ENCODE peak calls at places on chromosome 14, in ten cellular contexts. Y is heart left ventricle; M is neural progenitor cell; B is left lung; G is pancreas; S is lung; K is endodermal cell; J is naive thymus-derived CD4-positive, alpha-beta T cell; W is heart right ventricle; O is CD4-positive, alpha-beta T cell. L is an unnamed sample. For H3K9me3, the result is how much of the 10 kb centered on the place peaks cover.

GRCh38 chr14:91038439-91038838 is 22.0 kb downstream of the RPS6KA5 start:
- DNase-seq in G (no peak), J (no peak), O (no peak), S (no peak), M (no peak), B (no peak), W (no peak), Y (no peak), K (no peak), L (no peak)

GRCh38 chr14:94593749-94594431 is 12.7 kb downstream of the SERPINA5 start:
- DNase-seq in O (no peak), G (no peak), Y (no peak), B (no peak), M (no peak), W (no peak), K (no peak), J (no peak), S (no peak), L (no peak)

GRCh38 chr14:39015360-39015961 is 87.6 kb downstream of the SEC23A start:
- DNase-seq in J (no peak), O (no peak), M (peak), K (no peak), Y (no peak), G (no peak), W (peak), S (no peak), B (no peak), L (no peak)

GRCh38 chr14:52015411-52016030 is 26.2 kb downstream of the RTRAF start:
- DNase-seq in W (peak), S (no peak), O (no peak), M (peak), G (no peak), J (no peak), Y (no peak), K (peak), B (no peak), L (no peak)

GRCh38 chr14:104246401-104247335 is 108.3 kb downstream of the KIF26A start:
- DNase-seq in M (no peak), O (no peak), S (no peak), G (no peak), Y (no peak), J (no peak), W (no peak), B (no peak), K (no peak), L (peak)

GRCh38 chr14:95315579-95315978 is 4.1 kb downstream of the CLMN start:
- DNase-seq in S (no peak), J (no peak), M (no peak), K (no peak), B (no peak), O (no peak), G (no peak), W (no peak), Y (no peak), L (no peak)

GRCh38 chr14:67187210-67187609 is 2.0 kb upstream of the GARIN2 start:
- DNase-seq in Y (no peak), W (no peak), K (no peak), G (no peak), O (no peak), S (no peak), M (no peak), B (no peak), J (no peak), L (no peak)

GRCh38 chr14:95495538-95496025 is 20.9 kb downstream of the SYNE3 start:
- DNase-seq in Y (no peak), W (no peak), B (no peak), K (no peak), S (no peak), O (no peak), G (no peak), M (no peak), J (no peak), L (no peak)

GRCh38 chr14:78697341-78697740 is 527.2 kb downstream of the NRXN3 start:
- DNase-seq in Y (no peak), J (no peak), O (no peak), W (no peak), G (no peak), B (no peak), K (no peak), M (peak), S (no peak), L (no peak)

GRCh38 chr14:82766128-82766527 is 1232.5 kb upstream of the SEL1L start:
- DNase-seq in S (no peak), K (no peak), O (no peak), J (no peak), M (no peak), W (no peak), B (no peak), Y (no peak), G (no peak), L (no peak)

GRCh38 chr14:75317148-75317547 is 38.5 kb downstream of the FOS start:
- DNase-seq in Y (no peak), S (no peak), W (no peak), J (no peak), G (no peak), M (no peak), B (no peak), K (no peak), O (no peak), L (no peak)

GRCh38 chr14:69569859-69570258 is 4.8 kb downstream of the CCDC177 start:
- DNase-seq in M (no peak), Y (no peak), B (no peak), S (no peak), J (no peak), O (no peak), G (no peak), W (no peak), K (no peak), L (no peak)

GRCh38 chr14:100605706-100606686 is 18.8 kb upstream of the BEGAIN start:
- DNase-seq in O (no peak), G (no peak), W (no peak), B (peak), J (no peak), K (peak), M (peak), S (no peak), Y (no peak), L (peak)

GRCh38 chr14:23877111-23877510 is 76.5 kb upstream of the DHRS4 start:
- DNase-seq in W (no peak), B (no peak), Y (no peak), J (no peak), K (no peak), O (no peak), S (no peak), G (no peak), M (no peak), L (no peak)

GRCh38 chr14:89963288-89963978 is 7.7 kb downstream of the TDP1 start:
- DNase-seq in K (no peak), G (no peak), J (no peak), S (peak), M (no peak), W (no peak), B (no peak), Y (no peak), O (no peak), L (no peak)

GRCh38 chr14:67474366-67474765 is 14.2 kb downstream of the TMEM229B start:
- DNase-seq in K (no peak), W (no peak), Y (no peak), M (no peak), S (no peak), J (no peak), G (no peak), O (no peak), B (no peak), L (no peak)

GRCh38 chr14:27050195-27050594 is 452.4 kb upstream of the NOVA1 start:
- DNase-seq in B (no peak), M (no peak), G (no peak), O (no peak), S (no peak), Y (no peak), K (no peak), J (no peak), W (no peak), L (no peak)

GRCh38 chr14:80212025-80212402 is 710 bp upstream of the DIO2 start:
- DNase-seq in J (no peak), G (no peak), Y (no peak), M (peak), B (no peak), W (peak), K (peak), O (no peak), S (no peak), L (no peak)

GRCh38 chr14:100907240-100907639 is 3.7 kb upstream of the RTL1 start:
- DNase-seq in O (no peak), G (no peak), Y (no peak), B (no peak), M (no peak), W (no peak), J (no peak), S (no peak), K (no peak), L (no peak)

GRCh38 chr14:93980464-93981201 is 4.3 kb upstream of the ASB2 start:
- DNase-seq in Y (peak), J (no peak), M (no peak), O (no peak), W (peak), B (no peak), G (no peak), S (no peak), K (no peak), L (no peak)

GRCh38 chr14:63375772-63376171 is 57.0 kb upstream of the GPHB5 start:
- DNase-seq in O (no peak), Y (no peak), M (no peak), B (no peak), W (no peak), S (no peak), K (no peak), G (no peak), J (no peak), L (no peak)

GRCh38 chr14:22752422-22752821 is 14.1 kb upstream of the OXA1L start:
- DNase-seq in O (no peak), Y (no peak), J (no peak), B (no peak), W (no peak), M (no peak), G (no peak), S (no peak), K (no peak), L (no peak)

GRCh38 chr14:20415723-20416622 is 2.7 kb upstream of the TEP1 start:
- DNase-seq in Y (no peak), G (no peak), B (no peak), M (peak), K (peak), S (no peak), O (no peak), W (peak), J (peak), L (peak)

GRCh38 chr14:74937171-74937570 is 14.1 kb upstream of the RPS6KL1 start:
- DNase-seq in G (no peak), K (no peak), M (no peak), J (no peak), W (no peak), S (no peak), B (no peak), O (no peak), Y (no peak), L (no peak)

GRCh38 chr14:39173198-39173597 is 1.9 kb upstream of the PNN start:
- DNase-seq in B (no peak), S (no peak), G (no peak), M (no peak), O (no peak), W (no peak), J (no peak), K (no peak), Y (no peak), L (no peak)

GRCh38 chr14:34981743-34982420 is 910 bp upstream of the SRP54 start:
- DNase-seq in K (peak), Y (no peak), G (peak), J (peak), O (peak), W (peak), B (no peak), M (peak), S (peak), L (peak)

GRCh38 chr14:26594148-26594547 is 3.7 kb downstream of the NOVA1 start:
- DNase-seq in W (no peak), M (no peak), Y (no peak), S (no peak), G (no peak), O (no peak), J (no peak), K (no peak), B (no peak), L (no peak)

GRCh38 chr14:95547626-95548327 is 12.9 kb downstream of the GLRX5 start:
- DNase-seq in S (no peak), Y (no peak), W (no peak), M (peak), B (no peak), G (no peak), K (peak), J (no peak), O (no peak), L (no peak)

GRCh38 chr14:100783630-100784321 is 42.1 kb upstream of the MEG3 start:
- DNase-seq in J (no peak), O (no peak), M (peak), W (no peak), G (no peak), Y (peak), B (peak), S (no peak), K (no peak), L (no peak)

GRCh38 chr14:89927466-89927865 is 27.1 kb downstream of the EFCAB11 start:
- DNase-seq in J (no peak), Y (no peak), W (no peak), S (no peak), K (no peak), M (no peak), G (no peak), O (no peak), B (no peak), L (no peak)

GRCh38 chr14:63650336-63650952 is 8.8 kb upstream of the WDR89 start:
- DNase-seq in S (peak), O (peak), B (peak), J (peak), M (no peak), G (peak), K (no peak), W (no peak), Y (no peak), L (no peak)

GRCh38 chr14:67943947-67944346 is 124.4 kb downstream of the RAD51B start:
- DNase-seq in G (peak), K (peak), Y (peak), J (peak), O (peak), B (peak), S (peak), M (peak), W (peak), L (peak)

GRCh38 chr14:25308244-25308643 is 258.3 kb upstream of the STXBP6 start:
- DNase-seq in J (no peak), O (no peak), B (no peak), Y (no peak), M (no peak), G (no peak), K (peak), W (no peak), S (no peak), L (no peak)

GRCh38 chr14:25298238-25298637 is 248.3 kb upstream of the STXBP6 start:
- DNase-seq in K (no peak), Y (no peak), W (no peak), O (no peak), B (no peak), J (no peak), M (no peak), S (no peak), G (no peak), L (no peak)

GRCh38 chr14:25303934-25304333 is 254.0 kb upstream of the STXBP6 start:
- DNase-seq in W (no peak), M (no peak), O (no peak), Y (no peak), J (no peak), B (no peak), S (no peak), G (no peak), K (no peak), L (no peak)
- H3K9me3 ChIP-seq in W (under half), M (under half), O (under half), Y (under half), J (under half), B (under half), S (under half), G (under half), K (under half), L (under half)

DNA sequence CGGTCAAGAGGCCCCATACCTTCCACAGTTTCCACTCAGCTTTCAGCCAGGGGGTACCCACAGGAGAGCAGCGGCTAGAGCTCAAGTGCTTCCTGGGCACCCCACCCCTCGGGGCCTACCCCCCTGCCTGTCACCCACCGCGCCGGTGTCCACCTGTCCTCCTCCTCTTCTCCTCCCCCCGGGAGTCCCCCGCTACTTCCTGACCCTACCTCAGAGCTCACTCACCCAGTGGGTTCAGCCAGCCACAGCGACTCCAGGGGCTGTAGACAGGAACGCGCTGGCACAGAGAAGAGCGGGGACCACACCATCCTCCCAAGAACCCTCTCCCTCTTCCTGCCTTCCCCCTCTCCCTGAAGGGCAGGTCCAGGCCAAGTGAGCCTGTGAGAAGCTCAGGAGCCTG is 123.0 kb downstream of the ESRRB start:
- DNase-seq in B (no peak), M (no peak), K (no peak), J (no peak), W (no peak), S (no peak), Y (no peak), G (no peak), O (no peak), L (no peak)
- H3K9me3 ChIP-seq in B (under half), M (under half), K (under half), J (under half), W (under half), S (under half), Y (under half), G (under half), O (under half), L (under half)

GRCh38 chr14:33098016-33098415 is 159.3 kb downstream of the NPAS3 start:
- DNase-seq in G (no peak), Y (no peak), O (no peak), W (no peak), J (no peak), B (no peak), S (no peak), M (no peak), K (no peak), L (no peak)

GRCh38 chr14:33103489-33103888 is 164.8 kb downstream of the NPAS3 start:
- DNase-seq in K (no peak), S (no peak), Y (no peak), W (no peak), G (no peak), B (no peak), O (no peak), J (no peak), M (no peak), L (no peak)

GRCh38 chr14:33103966-33104365 is 165.3 kb downstream of the NPAS3 start:
- DNase-seq in W (no peak), B (no peak), K (no peak), G (no peak), Y (no peak), S (no peak), O (no peak), M (no peak), J (no peak), L (no peak)
- H3K9me3 ChIP-seq in W (under half), B (under half), K (under half), G (under half), Y (under half), S (under half), O (under half), M (under half), J (under half), L (under half)

GRCh38 chr14:98606816-98607215 is 665.2 kb downstream of the BCL11B start:
- DNase-seq in Y (no peak), B (no peak), M (no peak), S (no peak), G (no peak), W (no peak), J (no peak), O (no peak), K (no peak), L (no peak)
- H3K9me3 ChIP-seq in Y (under half), B (under half), M (under half), S (under half), G (under half), W (under half), J (under half), O (under half), K (under half), L (under half)

GRCh38 chr14:30238936-30239335 is 311.3 kb upstream of the PRKD1 start:
- DNase-seq in Y (no peak), M (no peak), G (no peak), J (no peak), S (no peak), O (no peak), W (no peak), K (no peak), B (no peak), L (no peak)

GRCh38 chr14:30240002-30240401 is 312.4 kb upstream of the PRKD1 start:
- DNase-seq in G (no peak), K (no peak), M (peak), W (no peak), Y (no peak), S (no peak), J (no peak), B (no peak), O (no peak), L (no peak)

GRCh38 chr14:30230719-30231118 is 303.1 kb upstream of the PRKD1 start:
- DNase-seq in J (no peak), M (no peak), K (no peak), W (no peak), G (no peak), O (no peak), S (no peak), Y (no peak), B (no peak), L (no peak)

GRCh38 chr14:30234966-30235365 is 307.3 kb upstream of the PRKD1 start:
- DNase-seq in M (no peak), G (no peak), S (no peak), Y (no peak), J (no peak), W (no peak), O (no peak), K (no peak), B (no peak), L (no peak)

DNA sequence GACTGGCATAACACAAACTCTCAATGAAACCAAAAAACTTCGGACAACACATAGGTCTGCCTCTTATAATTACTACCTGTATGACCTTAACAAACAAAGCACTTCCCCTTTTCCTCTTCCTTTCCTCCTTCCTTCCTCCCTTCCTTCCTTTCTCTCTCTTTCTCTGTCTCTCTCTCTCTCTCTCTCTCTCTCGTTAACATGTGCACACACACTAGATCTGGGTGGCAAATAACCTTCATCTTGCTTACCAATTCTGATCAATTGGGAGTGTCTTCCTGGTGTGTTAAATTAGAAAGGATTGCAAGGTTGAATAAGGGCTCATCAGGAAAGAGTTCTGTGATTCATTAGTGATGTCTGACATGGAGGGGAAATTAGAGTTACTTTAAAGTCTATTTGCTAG is 307.8 kb upstream of the PRKD1 start:
- DNase-seq in O (no peak), K (no peak), M (no peak), S (no peak), B (no peak), J (no peak), Y (no peak), G (no peak), W (no peak), L (no peak)
- H3K9me3 ChIP-seq in O (under half), K (under half), M (under half), S (under half), B (under half), J (under half), Y (under half), G (under half), W (under half), L (under half)

GRCh38 chr14:102005336-102005735 is 41.0 kb downstream of the DYNC1H1 start:
- DNase-seq in M (no peak), K (no peak), G (no peak), J (no peak), Y (no peak), O (no peak), S (no peak), B (no peak), W (no peak), L (no peak)

GRCh38 chr14:101997429-101998336 is 33.3 kb downstream of the DYNC1H1 start:
- DNase-seq in W (no peak), B (no peak), M (no peak), J (no peak), S (no peak), Y (no peak), O (no peak), G (no peak), K (no peak), L (no peak)

GRCh38 chr14:102000902-102001301 is 36.5 kb downstream of the DYNC1H1 start:
- DNase-seq in W (no peak), S (no peak), Y (no peak), K (no peak), G (no peak), M (no peak), O (no peak), B (no peak), J (no peak), L (no peak)
- H3K9me3 ChIP-seq in W (under half), S (under half), Y (under half), K (under half), G (under half), M (under half), O (under half), B (under half), J (under half), L (under half)

GRCh38 chr14:84298738-84299137 is 1231.2 kb upstream of the FLRT2 start:
- DNase-seq in O (no peak), J (no peak), Y (no peak), B (no peak), W (no peak), K (no peak), S (no peak), G (no peak), M (no peak), L (no peak)

GRCh38 chr14:84303140-84303539 is 1226.8 kb upstream of the FLRT2 start:
- DNase-seq in O (no peak), M (no peak), J (no peak), Y (no peak), W (no peak), G (no peak), S (no peak), B (no peak), K (no peak), L (no peak)
- H3K9me3 ChIP-seq in O (under half), M (under half), J (under half), Y (under half), W (under half), G (under half), S (under half), B (under half), K (under half), L (under half)

L was measured in T-helper 17 cell.